ENCODE peak calls at places on chromosome 18, in four cellular contexts. S, I, M and D are unnamed samples.

GRCh38 chr18:76488190-76488589 is 6.9 kb downstream of the ZNF516 start:
- DNase-seq in M (peak), S (no peak), I (no peak), D (peak)

GRCh38 chr18:36158261-36158867 is 28.7 kb downstream of the ELP2 start:
- DNase-seq in M (peak), I (no peak), S (peak), D (peak)

GRCh38 chr18:57004366-57005121 is 142.3 kb upstream of the BOD1L2 start:
- DNase-seq in S (peak), I (no peak), M (peak), D (peak)

GRCh38 chr18:46067431-46068007 is 4.5 kb downstream of the PSTPIP2 start:
- DNase-seq in M (peak), S (no peak), I (peak), D (no peak)

GRCh38 chr18:57542801-57543427 is 43.6 kb downstream of the FECH start:
- DNase-seq in M (peak), S (peak), I (no peak), D (no peak)

GRCh38 chr18:40356153-40356552 is 1598.9 kb upstream of the PIK3C3 start:
- DNase-seq in I (no peak), M (no peak), S (no peak), D (no peak)

GRCh38 chr18:25830787-25831186 is 259.6 kb downstream of the SS18 start:
- DNase-seq in I (no peak), M (peak), S (peak), D (peak)

GRCh38 chr18:61922435-61922834 is 29.6 kb upstream of the RNF152 start:
- DNase-seq in M (peak), S (peak), I (no peak), D (peak)

GRCh38 chr18:23136326-23137092 is 1.2 kb downstream of the CABLES1 start:
- DNase-seq in M (peak), S (peak), I (no peak), D (peak)

GRCh38 chr18:36454848-36455458 is 157.4 kb downstream of the FHOD3 start:
- DNase-seq in S (no peak), M (no peak), I (no peak), D (no peak)

GRCh38 chr18:32915526-32915925 is 142.7 kb upstream of the KLHL14 start:
- DNase-seq in I (no peak), S (no peak), M (no peak), D (no peak)

GRCh38 chr18:75462178-75462832 is 34.8 kb upstream of the SMIM21 start:
- DNase-seq in I (no peak), M (no peak), S (no peak), D (no peak)

GRCh38 chr18:43134876-43135275 is 19.4 kb upstream of the RIT2 start:
- DNase-seq in S (no peak), I (no peak), M (no peak), D (no peak)

GRCh38 chr18:43125471-43125870 is 10.0 kb upstream of the RIT2 start:
- DNase-seq in S (no peak), I (no peak), M (no peak), D (no peak)

GRCh38 chr18:43129946-43130523 is 14.6 kb upstream of the RIT2 start:
- DNase-seq in I (no peak), S (peak), M (peak), D (peak)
- H3K4me3 ChIP-seq in I (no peak), S (peak), M (peak), D (peak)

DNA sequence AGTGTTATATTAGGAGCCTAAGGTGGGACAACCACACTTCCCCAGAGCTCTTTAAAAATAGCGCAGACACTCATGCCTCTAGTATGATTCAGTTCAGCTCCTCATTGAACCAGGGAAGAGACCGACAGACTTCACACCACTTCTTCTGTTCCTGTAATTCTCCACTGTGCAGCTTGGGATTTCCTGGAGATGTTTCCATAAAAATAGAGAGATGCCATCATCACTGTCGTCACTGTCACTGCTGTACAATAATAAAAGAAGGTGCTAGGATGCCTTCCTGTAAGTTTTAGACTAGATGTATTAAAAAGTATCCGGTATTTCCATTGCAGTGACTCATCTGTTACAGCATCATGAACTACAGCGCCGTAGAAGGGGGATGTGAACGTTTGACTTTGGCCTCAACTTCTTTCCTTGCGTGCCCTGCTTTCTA is 110.9 kb downstream of the FAM210A start:
- DNase-seq in I (no peak), M (peak), S (no peak), D (peak)
- H2AFZ ChIP-seq in I (no peak), M (no peak), S (no peak), D (no peak)

GRCh38 chr18:55665506-55665905 is 77.5 kb upstream of the TCF4 start:
- DNase-seq in M (no peak), I (no peak), S (no peak), D (no peak)
- H3K4me3 ChIP-seq in M (no peak), I (no peak), S (no peak), D (no peak)

DNA sequence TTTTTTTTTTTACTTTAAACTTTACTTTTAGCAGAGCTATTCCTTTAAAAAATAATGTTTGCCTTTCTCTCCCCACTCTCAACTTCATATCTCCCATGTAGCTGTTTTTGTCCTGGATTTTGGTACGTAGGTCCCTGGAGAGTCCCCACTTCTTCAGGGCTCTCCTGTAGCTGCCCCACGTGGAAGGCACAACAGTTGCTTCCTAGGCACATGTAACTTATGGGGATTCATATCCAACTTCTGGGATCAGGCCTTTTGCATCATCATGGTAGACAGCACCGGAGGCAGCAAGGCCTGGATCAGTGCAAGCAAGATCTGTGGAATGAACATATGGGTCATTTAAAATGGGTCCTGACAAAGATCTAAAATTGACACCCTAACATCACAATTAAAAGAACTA is 95.7 kb downstream of the ACAA2 start:
- DNase-seq in I (no peak), M (no peak), S (no peak), D (no peak)
- H2AFZ ChIP-seq in I (no peak), M (no peak), S (no peak), D (no peak)

GRCh38 chr18:37564796-37565137 is 831 bp downstream of the CELF4 start:
- DNase-seq in M (peak), S (peak), I (peak), D (peak)
- H3K4me3 ChIP-seq in M (no peak), S (no peak), I (no peak), D (peak)

GRCh38 chr18:51427012-51427411 is 229.5 kb upstream of the MEX3C start:
- DNase-seq in S (peak), M (peak), I (no peak), D (no peak)

GRCh38 chr18:51425889-51426288 is 228.4 kb upstream of the MEX3C start:
- DNase-seq in I (no peak), M (no peak), S (no peak), D (no peak)

GRCh38 chr18:51430538-51430937 is 233.1 kb upstream of the MEX3C start:
- DNase-seq in M (no peak), S (peak), I (no peak), D (no peak)

GRCh38 chr18:51429644-51430043 is 232.2 kb upstream of the MEX3C start:
- DNase-seq in I (no peak), M (no peak), S (no peak), D (no peak)

GRCh38 chr18:51425475-51425874 is 228.0 kb upstream of the MEX3C start:
- DNase-seq in I (no peak), S (peak), M (no peak), D (no peak)
- H2AFZ ChIP-seq in I (no peak), S (no peak), M (no peak), D (no peak)

GRCh38 chr18:3624818-3625716 is 175.1 kb downstream of the TGIF1 start:
- DNase-seq in S (peak), I (peak), M (peak), D (peak)
- H3K4me3 ChIP-seq in S (peak), I (peak), M (no peak), D (peak)

DNA sequence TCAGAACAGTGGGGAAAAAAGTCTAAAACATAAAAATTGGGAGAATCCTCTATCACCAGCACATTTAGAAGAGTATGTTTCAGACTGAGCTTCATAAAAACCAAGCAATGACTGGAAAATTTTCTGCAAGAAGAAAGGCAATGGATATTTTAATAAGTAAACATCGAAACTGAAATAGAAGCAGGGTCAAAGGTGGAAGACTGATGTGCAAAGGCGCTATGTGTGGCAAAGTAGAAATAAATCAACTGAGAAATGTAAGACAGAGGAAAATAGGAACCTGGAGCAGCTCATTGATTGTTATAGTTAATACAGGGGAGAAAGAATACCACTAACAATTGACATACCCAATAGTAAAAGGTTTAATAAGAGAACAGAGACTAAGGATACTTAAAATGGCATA is 818.4 kb downstream of the SOCS6 start:
- DNase-seq in M (no peak), S (no peak), I (no peak), D (no peak)
- H2AFZ ChIP-seq in M (no peak), S (no peak), I (no peak), D (no peak)

DNA sequence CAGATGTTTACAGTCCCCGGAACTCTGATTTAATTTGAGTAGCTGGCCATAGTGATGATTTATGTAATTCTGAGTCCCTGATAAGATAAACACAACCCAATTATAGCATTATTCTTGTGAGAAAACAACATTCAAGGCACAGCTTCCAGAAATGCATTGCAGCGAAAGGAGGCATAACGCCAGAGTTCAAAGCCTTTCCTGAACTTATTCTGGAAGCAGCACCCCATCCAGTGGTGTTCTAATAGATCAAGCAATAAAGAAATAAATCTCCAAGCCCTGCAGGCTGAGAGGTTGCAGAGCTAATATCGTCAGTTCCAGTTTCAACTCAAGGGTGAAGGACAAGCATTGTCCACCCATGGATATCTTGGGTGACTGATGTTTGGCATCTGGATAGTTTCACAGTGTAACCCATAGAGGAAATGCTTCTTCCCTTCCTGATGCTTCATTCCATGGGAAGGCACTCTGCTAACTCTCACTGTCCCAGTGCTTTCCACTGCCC is 18.8 kb downstream of the CDH2 start:
- DNase-seq in S (no peak), M (no peak), I (no peak), D (no peak)
- H3K4me3 ChIP-seq in S (no peak), M (no peak), I (no peak), D (no peak)

GRCh38 chr18:74148543-74149070 is 284 bp downstream of the TIMM21 start:
- DNase-seq in S (no peak), M (no peak), I (no peak), D (no peak)
- H2AFZ ChIP-seq in S (peak), M (peak), I (peak), D (peak)